ENCODE peak calls at places on chromosome 22, in four cellular contexts. One of them, this sample, is unnamed.

GRCh38 chr22:50270302-50271010 is at the start of gene MAPK11:
- DNase-seq in H9: peak
- DNase-seq in IMR-90: peak
- DNase-seq in H1: peak
- DNase-seq in this sample: peak

GRCh38 chr22:23503736-23504440 is 76.2 kb downstream of the IGLL1 start:
- DNase-seq in H1: no peak
- DNase-seq in H9: no peak
- DNase-seq in IMR-90: no peak
- DNase-seq in this sample: no peak

GRCh38 chr22:42432020-42432596 is at the start of gene NFAM1:
- DNase-seq in H1: no peak
- DNase-seq in H9: no peak
- DNase-seq in IMR-90: no peak
- DNase-seq in this sample: no peak

GRCh38 chr22:16914006-16914405 is 88.8 kb upstream of the XKR3 start:
- DNase-seq in IMR-90: no peak
- DNase-seq in H9: no peak
- DNase-seq in H1: no peak
- DNase-seq in this sample: no peak

GRCh38 chr22:17744430-17744829 is 29.8 kb downstream of the BID start:
- DNase-seq in IMR-90: no peak
- DNase-seq in H1: no peak
- DNase-seq in H9: no peak
- DNase-seq in this sample: no peak

GRCh38 chr22:50157976-50158375 is 12.6 kb upstream of the PANX2 start:
- DNase-seq in IMR-90: no peak
- DNase-seq in H1: no peak
- DNase-seq in H9: peak
- DNase-seq in this sample: no peak

GRCh38 chr22:38133331-38133730 is 22.8 kb upstream of the BAIAP2L2 start:
- DNase-seq in IMR-90: no peak
- DNase-seq in H1: no peak
- DNase-seq in H9: no peak
- DNase-seq in this sample: no peak

GRCh38 chr22:49404576-49405199 is 423.0 kb downstream of the BRD1 start:
- DNase-seq in H1: no peak
- DNase-seq in H9: peak
- DNase-seq in IMR-90: no peak
- DNase-seq in this sample: no peak

GRCh38 chr22:35568751-35569725 is 28.4 kb downstream of the RASD2 start:
- DNase-seq in H1: no peak
- DNase-seq in IMR-90: peak
- DNase-seq in H9: no peak
- DNase-seq in this sample: no peak

GRCh38 chr22:24834845-24835570 is 29.0 kb downstream of the SGSM1 start:
- DNase-seq in H9: peak
- DNase-seq in IMR-90: peak
- DNase-seq in H1: peak
- DNase-seq in this sample: peak

GRCh38 chr22:26553056-26553752 is 36.7 kb downstream of the TPST2 start:
- DNase-seq in H9: no peak
- DNase-seq in IMR-90: peak
- DNase-seq in H1: no peak
- DNase-seq in this sample: no peak

GRCh38 chr22:31302021-31302420 is 9.7 kb upstream of the PIK3IP1 start:
- DNase-seq in IMR-90: no peak
- DNase-seq in H9: no peak
- DNase-seq in H1: no peak
- DNase-seq in this sample: no peak

GRCh38 chr22:49969751-49970527 is 9.4 kb downstream of the PIM3 start:
- DNase-seq in IMR-90: no peak
- DNase-seq in H1: peak
- DNase-seq in H9: peak
- DNase-seq in this sample: no peak

GRCh38 chr22:35781898-35782297 is 64.2 kb downstream of the APOL5 start:
- DNase-seq in H1: no peak
- DNase-seq in IMR-90: no peak
- DNase-seq in H9: no peak
- DNase-seq in this sample: no peak

GRCh38 chr22:43919106-43919965 is 4.3 kb upstream of the PNPLA3 start:
- DNase-seq in IMR-90: peak
- DNase-seq in H1: no peak
- DNase-seq in H9: no peak
- DNase-seq in this sample: no peak
- H3K56ac ChIP-seq in IMR-90: no peak
- H3K56ac ChIP-seq in H1: no peak
- H3K56ac ChIP-seq in H9: no peak
- H3K56ac ChIP-seq in this sample: no peak

GRCh38 chr22:20137671-20138416 is 6.2 kb downstream of the ZDHHC8 start:
- DNase-seq in IMR-90: no peak
- DNase-seq in H9: no peak
- DNase-seq in H1: no peak
- DNase-seq in this sample: no peak
- H3K56ac ChIP-seq in IMR-90: no peak
- H3K56ac ChIP-seq in H9: no peak
- H3K56ac ChIP-seq in H1: no peak
- H3K56ac ChIP-seq in this sample: no peak

DNA sequence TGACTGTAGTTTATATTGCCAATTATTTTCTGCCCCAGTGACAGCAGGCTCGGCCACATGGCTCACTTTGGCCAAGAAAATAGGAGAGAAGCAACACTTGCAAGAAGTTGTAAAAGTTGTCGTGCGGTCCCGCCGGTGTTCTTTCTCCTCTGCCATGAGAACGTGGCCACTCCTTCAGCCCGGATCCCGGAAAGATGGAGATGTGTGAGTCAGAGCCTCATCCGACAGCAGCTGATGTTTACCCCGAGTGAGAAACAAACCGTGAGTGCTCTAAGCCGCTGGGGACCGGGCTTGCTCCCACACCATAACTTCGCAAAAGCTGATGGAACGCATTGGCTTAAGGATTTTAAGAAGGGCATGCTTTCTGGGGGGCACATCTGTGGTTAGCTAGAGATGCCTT is 157.0 kb downstream of the CACNA1I start:
- DNase-seq in IMR-90: peak
- DNase-seq in H1: peak
- DNase-seq in H9: no peak
- DNase-seq in this sample: no peak
- H3K56ac ChIP-seq in IMR-90: no peak
- H3K56ac ChIP-seq in H1: no peak
- H3K56ac ChIP-seq in H9: no peak
- H3K56ac ChIP-seq in this sample: no peak

GRCh38 chr22:37080438-37080837 is 28.9 kb downstream of the KCTD17 start:
- DNase-seq in IMR-90: no peak
- DNase-seq in H9: no peak
- DNase-seq in H1: no peak
- DNase-seq in this sample: no peak
- H3K56ac ChIP-seq in IMR-90: no peak
- H3K56ac ChIP-seq in H9: no peak
- H3K56ac ChIP-seq in H1: no peak
- H3K56ac ChIP-seq in this sample: no peak

GRCh38 chr22:29798801-29799200 is 31.6 kb downstream of the UQCR10 start:
- DNase-seq in H9: no peak
- DNase-seq in IMR-90: no peak
- DNase-seq in H1: no peak
- DNase-seq in this sample: no peak
- H3K56ac ChIP-seq in H9: no peak
- H3K56ac ChIP-seq in IMR-90: peak
- H3K56ac ChIP-seq in H1: no peak
- H3K56ac ChIP-seq in this sample: no peak

DNA sequence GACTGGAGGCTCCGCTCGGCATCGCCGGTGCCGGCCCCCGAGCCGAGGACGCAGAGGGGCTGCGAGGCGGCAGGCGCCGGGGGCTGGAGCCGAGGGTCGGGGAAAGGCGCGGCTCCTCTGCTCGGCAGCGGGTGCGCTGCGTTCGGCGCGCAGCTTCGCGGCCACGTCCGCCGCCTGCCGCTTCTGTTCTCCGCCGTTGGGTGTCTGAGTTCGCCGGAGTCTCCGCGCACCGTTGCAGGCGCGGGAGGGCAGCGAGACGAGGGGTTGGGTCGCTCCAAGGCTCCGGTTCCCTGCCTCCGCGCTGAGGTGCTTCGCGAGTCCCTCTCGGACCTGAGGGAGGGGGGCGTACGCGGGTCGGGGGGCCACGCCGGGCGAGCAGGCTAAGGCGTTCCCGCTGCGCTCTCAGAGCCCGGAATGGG is 350 bp downstream of the MN1 start:
- DNase-seq in H9: peak
- DNase-seq in H1: peak
- DNase-seq in IMR-90: peak
- DNase-seq in this sample: peak
- H3K56ac ChIP-seq in H9: no peak
- H3K56ac ChIP-seq in H1: peak
- H3K56ac ChIP-seq in IMR-90: no peak
- H3K56ac ChIP-seq in this sample: peak

GRCh38 chr22:46348099-46348695 is 12.7 kb downstream of the TRMU start:
- DNase-seq in H9: no peak
- DNase-seq in IMR-90: no peak
- DNase-seq in H1: no peak
- DNase-seq in this sample: no peak
- H3K56ac ChIP-seq in H9: no peak
- H3K56ac ChIP-seq in IMR-90: no peak
- H3K56ac ChIP-seq in H1: no peak
- H3K56ac ChIP-seq in this sample: no peak

DNA sequence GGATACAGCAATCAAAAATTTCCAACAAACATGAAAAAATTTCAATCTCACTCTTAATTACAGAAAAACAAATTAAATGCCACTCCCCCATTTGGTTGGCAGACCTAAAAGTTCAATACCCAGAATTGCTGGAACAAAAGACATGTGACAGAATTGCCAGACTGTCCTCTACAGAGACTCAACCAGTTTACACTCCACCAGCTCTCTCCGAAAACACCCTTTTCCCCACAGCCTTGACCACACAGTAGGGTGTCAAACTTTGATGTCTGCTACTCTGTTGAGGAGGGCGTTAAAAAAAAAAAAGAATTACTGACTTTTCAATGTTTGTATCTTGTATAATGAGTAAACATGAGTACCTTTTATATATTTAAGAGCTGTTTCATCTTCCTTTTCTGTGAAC is 44.7 kb upstream of the YPEL1 start:
- DNase-seq in H9: no peak
- DNase-seq in IMR-90: no peak
- DNase-seq in H1: no peak
- DNase-seq in this sample: no peak
- H3K56ac ChIP-seq in H9: no peak
- H3K56ac ChIP-seq in IMR-90: no peak
- H3K56ac ChIP-seq in H1: no peak
- H3K56ac ChIP-seq in this sample: no peak

DNA sequence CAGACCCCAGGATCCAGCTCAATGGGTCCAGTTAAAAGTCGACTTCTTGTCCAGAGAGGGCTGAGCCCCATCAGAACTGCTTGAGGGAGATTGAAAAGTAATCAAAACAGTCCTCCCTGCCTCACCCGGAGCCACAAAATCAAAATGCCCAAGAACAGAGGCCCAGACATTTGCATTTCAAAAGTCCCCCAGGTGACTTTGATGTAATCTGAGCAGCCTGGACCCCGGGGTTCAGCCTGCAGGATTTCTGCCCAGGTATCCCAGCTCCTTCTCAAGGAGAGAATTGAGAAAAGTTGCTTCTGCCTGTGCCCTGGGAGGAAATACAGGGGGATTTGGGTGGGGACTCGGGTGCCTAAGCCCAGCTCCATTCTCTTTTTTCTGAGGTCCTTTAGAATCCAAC is 1385.0 kb downstream of the TBC1D22A start:
- DNase-seq in H1: no peak
- DNase-seq in IMR-90: no peak
- DNase-seq in H9: peak
- DNase-seq in this sample: no peak
- H3K56ac ChIP-seq in H1: no peak
- H3K56ac ChIP-seq in IMR-90: no peak
- H3K56ac ChIP-seq in H9: no peak
- H3K56ac ChIP-seq in this sample: no peak

GRCh38 chr22:47402876-47403525 is 640.6 kb downstream of the TBC1D22A start:
- DNase-seq in IMR-90: no peak
- DNase-seq in H9: no peak
- DNase-seq in H1: no peak
- DNase-seq in this sample: no peak
- H3K56ac ChIP-seq in IMR-90: no peak
- H3K56ac ChIP-seq in H9: no peak
- H3K56ac ChIP-seq in H1: no peak
- H3K56ac ChIP-seq in this sample: no peak

This sample was measured in mesendoderm.